ENCODE peak calls at places on chromosomes 5 and 9, in eight cellular contexts. T, L, P, Q, I, N, U and F are unnamed samples.

GRCh38 chr9:86185872-86186271 is 73.6 kb downstream of the C9orf153 start:
- DNase-seq in T (no peak), L (no peak), P (peak), Q (no peak), I (peak), N (no peak), U (no peak), F (no peak)

GRCh38 chr9:123129411-123129810 is 95.9 kb downstream of the GPR21 start:
- DNase-seq in T (no peak), L (no peak), P (no peak), Q (no peak), I (no peak), N (no peak), U (no peak), F (no peak)

GRCh38 chr9:130018260-130018659 is 24.7 kb downstream of the FNBP1 start:
- DNase-seq in T (no peak), L (no peak), P (no peak), Q (no peak), I (no peak), N (no peak), U (no peak), F (no peak)

GRCh38 chr9:131289301-131290038 is at the start of gene PLPP7:
- DNase-seq in T (no peak), L (peak), P (peak), Q (no peak), I (peak), N (peak), U (no peak), F (peak)

GRCh38 chr5:10631597-10631996 is 67.7 kb downstream of the ANKRD33B start:
- DNase-seq in T (no peak), L (no peak), P (no peak), Q (no peak), I (no peak), N (no peak), U (no peak), F (no peak)

GRCh38 chr5:146789712-146790660 is 88.6 kb downstream of the PPP2R2B start:
- DNase-seq in T (no peak), L (no peak), P (no peak), Q (no peak), I (no peak), N (no peak), U (no peak), F (no peak)

GRCh38 chr5:16735092-16735970 is 118.5 kb upstream of the RETREG1 start:
- DNase-seq in T (no peak), L (no peak), P (no peak), Q (no peak), I (no peak), N (no peak), U (no peak), F (no peak)

GRCh38 chr9:106981396-106982287 is 118.7 kb downstream of the ZNF462 start:
- DNase-seq in T (no peak), L (no peak), P (no peak), Q (no peak), I (no peak), N (no peak), U (no peak), F (no peak)

GRCh38 chr9:31364171-31364570 is 1020.3 kb upstream of the ACO1 start:
- DNase-seq in T (no peak), L (no peak), P (no peak), Q (no peak), I (no peak), N (no peak), U (no peak), F (no peak)

GRCh38 chr5:172768573-172769323 is 2.2 kb downstream of the DUSP1 start:
- DNase-seq in T (no peak), L (peak), P (peak), Q (peak), I (peak), N (no peak), U (no peak), F (no peak)

GRCh38 chr9:105073147-105073546 is 145.2 kb upstream of the ABCA1 start:
- DNase-seq in T (no peak), L (no peak), P (no peak), Q (no peak), I (peak), N (no peak), U (no peak), F (no peak)